ENCODE peak calls at places on chromosomes 16 and 17, in four cellular contexts. E, R, Z and S are unnamed samples.

GRCh38 chr16:55710466-55710865 is 54.7 kb downstream of the SLC6A2 start:
- DNase-seq in E (no peak), Z (no peak), R (no peak), S (no peak)

GRCh38 chr17:51046527-51047384 is 73.9 kb downstream of the SPAG9 start:
- DNase-seq in Z (no peak), R (no peak), E (peak), S (peak)

GRCh38 chr16:12703935-12704334 is 99.8 kb downstream of the CPPED1 start:
- DNase-seq in Z (no peak), E (no peak), R (no peak), S (no peak)

GRCh38 chr16:13414154-13414553 is 505.8 kb upstream of the ERCC4 start:
- DNase-seq in E (no peak), R (no peak), Z (no peak), S (no peak)

GRCh38 chr16:58815188-58815888 is 81.2 kb upstream of the GOT2 start:
- DNase-seq in Z (no peak), R (no peak), E (no peak), S (no peak)

GRCh38 chr17:81794509-81794908 is 9.4 kb upstream of the GCGR start:
- DNase-seq in R (peak), E (no peak), Z (no peak), S (no peak)

GRCh38 chr16:90044111-90044551 is 24.9 kb upstream of the DBNDD1 start:
- DNase-seq in E (no peak), Z (no peak), R (no peak), S (no peak)

GRCh38 chr17:80252871-80253270 is 7.8 kb upstream of the RNF213 start:
- DNase-seq in Z (peak), E (no peak), R (peak), S (peak)

GRCh38 chr17:80432350-80432955 is 17.5 kb downstream of the ENDOV start:
- DNase-seq in E (no peak), Z (no peak), R (no peak), S (no peak)

GRCh38 chr17:61393550-61393903 is 6.1 kb upstream of the TBX2 start:
- DNase-seq in E (no peak), Z (no peak), R (peak), S (no peak)

GRCh38 chr16:13298676-13299075 is 397.3 kb downstream of the SHISA9 start:
- DNase-seq in R (no peak), E (no peak), Z (no peak), S (no peak)

GRCh38 chr16:64900517-64900916 is 221.3 kb downstream of the CDH11 start:
- DNase-seq in E (no peak), R (no peak), Z (no peak), S (no peak)

GRCh38 chr16:82605863-82606620 is 20.7 kb upstream of the CDH13 start:
- DNase-seq in R (no peak), E (no peak), Z (no peak), S (no peak)

GRCh38 chr17:76716146-76716833 is 5.5 kb upstream of the MXRA7 start:
- DNase-seq in R (no peak), Z (peak), E (no peak), S (no peak)

GRCh38 chr17:52410781-52411180 is 252.3 kb upstream of the CA10 start:
- DNase-seq in R (no peak), E (no peak), Z (no peak), S (no peak)

GRCh38 chr17:41737680-41738023 is 3.2 kb upstream of the HAP1 start:
- DNase-seq in Z (no peak), E (no peak), R (no peak), S (no peak)

GRCh38 chr16:68732068-68732680 is 4.9 kb upstream of the CDH1 start:
- DNase-seq in Z (no peak), R (peak), E (no peak), S (peak)

GRCh38 chr17:39618252-39618913 is 8.4 kb upstream of the PPP1R1B start:
- DNase-seq in Z (no peak), E (no peak), R (no peak), S (no peak)

GRCh38 chr16:87757841-87758426 is 7.9 kb downstream of the KLHDC4 start:
- DNase-seq in Z (no peak), E (no peak), R (no peak), S (no peak)